ENCODE peak calls at places on chromosomes 7 and 10, in six cellular contexts. R is uterus; C is stimulated activated CD4-positive, alpha-beta T cell treated with anti-CD3 and anti-CD28 coated beads, TNF-alpha, amount 100 ng/mL, for 1 hour; D is CD4-positive, CD25-positive, alpha-beta regulatory T cell; Y is mammary epithelial cell; K is NCI-H748 treated with DMSO at 0.1 percent for 48 hours. N is an unnamed sample.

GRCh38 chr10:19325581-19325980 is 277.0 kb downstream of the MALRD1 start:
- DNase-seq in R (no peak), C (no peak), D (no peak), Y (peak; percentile 36), K (no peak), N (no peak)

GRCh38 chr10:124130198-124130597 is 36.8 kb upstream of the CHST15 start:
- DNase-seq in R (no peak), C (no peak), D (no peak), Y (no peak), K (no peak), N (no peak)

GRCh38 chr7:104264281-104264680 is 56.5 kb upstream of the ORC5 start:
- DNase-seq in R (no peak), C (no peak), D (no peak), Y (peak; percentile 65), K (no peak), N (no peak)

GRCh38 chr10:4397337-4397736 is 428.7 kb upstream of the AKR1E2 start:
- DNase-seq in R (no peak), C (no peak), D (no peak), Y (no peak), K (peak; percentile 4), N (no peak)

GRCh38 chr10:7667262-7668141 is 736 bp upstream of the ITIH5 start:
- DNase-seq in R (peak; percentile 36), C (no peak), D (no peak), Y (no peak), K (no peak), N (no peak)

GRCh38 chr10:49058341-49059255 is 56.7 kb downstream of the VSTM4 start:
- DNase-seq in R (peak; percentile 33), C (no peak), D (no peak), Y (no peak), K (no peak), N (peak; percentile 75)

GRCh38 chr7:150800576-150801241 is at the start of gene TMEM176A:
- DNase-seq in R (no peak), C (no peak), D (no peak), Y (no peak), K (no peak), N (no peak)

GRCh38 chr10:131888186-131888604 is 12.6 kb upstream of the PPP2R2D start:
- DNase-seq in R (no peak), C (no peak), D (no peak), Y (peak; percentile 99), K (no peak), N (no peak)

GRCh38 chr10:69647101-69647500 is 17.1 kb downstream of the FAM241B start:
- DNase-seq in R (no peak), C (no peak), D (no peak), Y (no peak), K (no peak), N (no peak)

N was measured in adrenal gland.